ENCODE peak calls at places on chromosomes 7 and 10, in four cellular contexts. W is GM12878, Q is HL-60, L is K562. H is an unnamed sample.

GRCh38 chr7:133478591-133479135 is 225.8 kb downstream of the EXOC4 start:
- DNase-seq in W (no peak), Q (no peak), L (no peak), H (no peak)

GRCh38 chr10:11757820-11758463 is 15.8 kb downstream of the ECHDC3 start:
- DNase-seq in W (peak), Q (peak), L (peak), H (peak)

GRCh38 chr7:54995631-54996340 is 23.0 kb upstream of the EGFR start:
- DNase-seq in W (peak), Q (peak), L (no peak), H (no peak)

GRCh38 chr7:128550920-128551319 is 74.4 kb downstream of the METTL2B start:
- DNase-seq in W (no peak), Q (no peak), L (no peak), H (no peak)

GRCh38 chr7:116166167-116166566 is 44.2 kb upstream of the TES start:
- DNase-seq in W (no peak), Q (no peak), L (no peak), H (no peak)

GRCh38 chr7:46226860-46227259 is 305.8 kb upstream of the IGFBP3 start:
- DNase-seq in W (no peak), Q (no peak), L (no peak), H (no peak)

GRCh38 chr10:50605280-50606270 is 18.2 kb downstream of the SGMS1 start:
- DNase-seq in W (no peak), Q (peak), L (no peak), H (no peak)

GRCh38 chr7:46383605-46384004 is 462.5 kb upstream of the IGFBP3 start:
- DNase-seq in W (no peak), Q (no peak), L (no peak), H (no peak)

GRCh38 chr7:27170936-27171635 is 3.0 kb downstream of the HOXA10 start:
- DNase-seq in W (no peak), Q (no peak), L (no peak), H (no peak)

GRCh38 chr7:108114117-108114841 is 15.9 kb downstream of the LAMB4 start:
- DNase-seq in W (no peak), Q (no peak), L (no peak), H (no peak)

GRCh38 chr10:60446070-60446833 is 56.6 kb upstream of the ANK3 start:
- DNase-seq in W (no peak), Q (no peak), L (no peak), H (no peak)

GRCh38 chr7:2479276-2480070 is 3.3 kb upstream of the GRIFIN start:
- DNase-seq in W (no peak), Q (no peak), L (no peak), H (no peak)

GRCh38 chr7:149355390-149356048 is 93.5 kb downstream of the ZNF783 start:
- DNase-seq in W (no peak), Q (no peak), L (peak), H (no peak)
- TF ChIP-seq SPI1 in W (no peak), Q (no peak), L (no peak), H (no peak)

DNA sequence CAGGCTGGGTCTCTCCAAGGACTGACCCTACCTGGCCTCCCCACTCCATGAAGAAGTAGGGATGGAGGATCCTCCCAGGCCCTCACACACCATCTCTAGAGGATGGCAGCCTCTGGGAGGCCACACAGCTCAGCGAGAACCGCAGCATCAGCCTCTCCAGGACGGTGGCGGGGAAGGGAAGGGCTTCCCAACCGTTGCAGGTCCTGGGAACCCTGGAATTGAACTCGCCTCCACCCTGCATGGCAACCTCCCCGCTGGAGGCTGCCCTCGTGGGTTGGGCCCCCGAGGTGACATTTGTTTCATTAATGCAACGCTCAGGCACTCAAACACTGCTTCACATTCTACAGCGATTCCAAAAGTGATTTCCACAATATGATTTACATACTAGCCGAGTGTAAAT is 58.5 kb downstream of the EBF3 start:
- DNase-seq in W (no peak), Q (no peak), L (no peak), H (no peak)
- TF ChIP-seq SPI1 in W (no peak), Q (no peak), L (no peak), H (no peak)

GRCh38 chr7:151518105-151518780 is 1.5 kb downstream of the RHEB start:
- DNase-seq in W (no peak), Q (no peak), L (peak), H (no peak)
- TF ChIP-seq SPI1 in W (no peak), Q (no peak), L (no peak), H (no peak)

GRCh38 chr10:54800677-54801480 is at the start of gene PCDH15:
- DNase-seq in W (peak), Q (no peak), L (no peak), H (no peak)
- TF ChIP-seq SPI1 in W (no peak), Q (no peak), L (no peak), H (no peak)

DNA sequence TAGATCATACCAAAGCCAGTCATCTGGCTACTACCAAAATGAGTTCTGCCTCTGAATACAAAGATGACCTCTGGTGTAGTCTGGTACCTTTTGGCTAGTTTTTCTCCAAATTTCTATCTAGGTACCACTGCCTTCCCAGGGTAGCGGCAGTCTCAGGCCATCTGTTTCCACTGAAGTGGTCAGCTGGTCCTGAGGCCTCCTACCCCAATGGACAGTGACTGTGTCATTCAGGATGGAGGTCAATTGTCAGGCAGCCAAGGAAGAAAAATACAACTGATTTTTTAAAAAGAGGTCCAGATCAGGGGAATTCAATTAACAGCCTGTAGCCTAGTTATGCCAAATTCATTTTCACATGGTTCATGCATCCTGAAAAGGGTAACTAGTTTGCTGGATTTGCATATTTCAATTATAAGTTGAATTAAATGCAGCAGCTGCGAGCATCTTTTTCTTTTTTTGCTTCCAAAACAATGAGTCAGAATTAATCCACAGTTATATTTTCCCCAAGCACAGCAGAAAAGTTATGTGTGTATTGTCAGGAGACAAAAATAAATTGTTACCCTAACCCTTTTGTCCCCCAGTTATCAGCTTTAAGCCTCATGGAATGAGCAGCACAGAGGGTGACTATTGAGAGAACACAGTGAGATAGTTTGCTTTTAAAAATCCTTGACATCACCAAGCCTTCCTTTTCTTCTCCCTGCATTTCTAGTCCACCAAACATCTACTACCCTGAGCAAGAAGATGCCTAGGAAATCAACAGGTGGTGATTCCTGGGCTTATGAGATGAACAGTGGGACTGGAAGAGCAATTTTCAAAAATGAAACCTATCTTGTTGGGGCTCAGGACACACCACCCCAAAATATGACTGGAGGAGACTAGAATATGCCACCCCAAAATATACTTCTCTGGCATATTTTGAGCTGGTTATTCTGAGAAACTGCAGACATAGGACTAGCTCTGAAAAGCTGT is 27.7 kb downstream of the BCCIP start:
- DNase-seq in W (no peak), Q (no peak), L (no peak), H (no peak)
- TF ChIP-seq SPI1 in W (no peak), Q (no peak), L (no peak), H (no peak)

GRCh38 chr10:2919016-2919415 is 148.3 kb upstream of the PFKP start:
- DNase-seq in W (no peak), Q (no peak), L (no peak), H (no peak)

GRCh38 chr10:2920638-2921037 is 146.7 kb upstream of the PFKP start:
- DNase-seq in W (no peak), Q (no peak), L (no peak), H (no peak)

GRCh38 chr10:2920166-2920565 is 147.2 kb upstream of the PFKP start:
- DNase-seq in W (no peak), Q (no peak), L (no peak), H (no peak)

GRCh38 chr10:2924425-2924824 is 142.9 kb upstream of the PFKP start:
- DNase-seq in W (no peak), Q (no peak), L (no peak), H (no peak)

GRCh38 chr10:2921956-2922680 is 145.2 kb upstream of the PFKP start:
- DNase-seq in W (no peak), Q (no peak), L (no peak), H (no peak)
- TF ChIP-seq SPI1 in W (no peak), Q (no peak), L (no peak), H (no peak)

GRCh38 chr7:63028376-63029206 is 970.1 kb upstream of the ZNF722 start:
- DNase-seq in W (no peak), Q (no peak), L (no peak), H (no peak)
- TF ChIP-seq SPI1 in W (no peak), Q (no peak), L (no peak), H (no peak)

GRCh38 chr7:69748530-69748929 is 150.3 kb downstream of the AUTS2 start:
- DNase-seq in W (no peak), Q (no peak), L (no peak), H (no peak)
- TF ChIP-seq SPI1 in W (no peak), Q (no peak), L (no peak), H (no peak)

DNA sequence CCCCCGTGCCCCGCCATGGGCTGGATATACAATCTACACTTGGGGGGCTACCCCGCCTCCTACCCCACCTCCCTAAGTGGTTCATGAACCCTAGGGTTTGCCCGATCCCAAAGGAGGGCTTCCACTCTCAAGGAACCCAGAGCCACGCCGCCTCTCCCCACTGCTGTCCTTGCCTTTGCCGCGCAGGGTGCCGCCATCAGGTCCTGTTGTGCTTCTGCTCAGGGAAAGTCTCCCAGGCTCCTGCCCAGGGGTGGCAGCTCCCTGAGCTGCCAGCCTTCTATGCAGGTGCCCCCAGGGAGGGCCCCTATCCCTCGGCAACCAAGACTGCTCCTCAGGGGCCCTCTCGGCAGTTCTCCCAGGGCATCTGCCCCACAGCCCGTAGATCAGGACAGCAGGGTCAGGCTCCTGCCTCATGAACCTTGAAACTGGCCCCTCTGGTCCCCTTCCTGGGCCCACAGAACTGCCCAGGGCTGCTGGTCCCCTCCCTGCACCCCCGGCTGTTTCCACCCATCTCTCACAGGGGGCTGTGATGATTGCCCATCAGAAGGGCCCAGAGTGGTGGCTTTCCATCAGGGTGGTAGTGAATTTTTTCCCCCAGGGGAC is 13.0 kb upstream of the PCBD1 start:
- DNase-seq in W (no peak), Q (no peak), L (no peak), H (no peak)
- TF ChIP-seq SPI1 in W (no peak), Q (no peak), L (no peak), H (no peak)

GRCh38 chr10:100807241-100808050 is 62.1 kb downstream of the PAX2 start:
- DNase-seq in W (no peak), Q (no peak), L (no peak), H (no peak)
- TF ChIP-seq SPI1 in W (no peak), Q (no peak), L (no peak), H (no peak)

H was measured in GM12891.